ENCODE peak calls at places on chromosomes 16 and 17, in four cellular contexts. D, O, B and H are unnamed samples.
A peak's percentile ranks its signal among the peaks of the same experiment; 100 is the strongest.

GRCh38 chr17:36869856-36870617 is 67.2 kb upstream of the LHX1 start:
- DNase-seq in D (peak; percentile 64), B (no peak), O (no peak), H (no peak)

GRCh38 chr17:47948706-47949196 is 7.4 kb downstream of the PNPO start:
- DNase-seq in O (no peak), D (no peak), B (no peak), H (no peak)

GRCh38 chr16:20385844-20386832 is 18.4 kb downstream of the PDILT start:
- DNase-seq in D (peak; percentile 81), O (peak; percentile 32), B (no peak), H (no peak)

GRCh38 chr17:7477392-7478275 is 1.8 kb downstream of the ZBTB4 start:
- DNase-seq in B (peak; percentile 59), O (no peak), D (peak; percentile 24), H (peak; percentile 48)

GRCh38 chr16:50797456-50797855 is 55.6 kb downstream of the CYLD start:
- DNase-seq in B (no peak), O (no peak), D (no peak), H (no peak)

GRCh38 chr16:53022374-53022773 is 30.3 kb downstream of the CHD9NB start:
- DNase-seq in D (peak; percentile 87), B (no peak), O (peak; percentile 57), H (no peak)

GRCh38 chr17:71409712-71410111 is 711.1 kb upstream of the SOX9 start:
- DNase-seq in O (no peak), B (peak; percentile 75), D (no peak), H (peak; percentile 74)

GRCh38 chr17:47338026-47338425 is 14.3 kb downstream of the EFCAB13 start:
- DNase-seq in O (no peak), B (no peak), D (no peak), H (no peak)

GRCh38 chr16:87129771-87130170 is 187.4 kb downstream of the C16orf95 start:
- DNase-seq in D (no peak), B (no peak), O (peak; percentile 54), H (peak; percentile 17)

GRCh38 chr16:8720080-8720966 is 45.9 kb downstream of the ABAT start:
- DNase-seq in D (peak; percentile 76), B (no peak), O (peak; percentile 61), H (peak; percentile 9)

GRCh38 chr17:75325827-75326586 is 36.8 kb upstream of the SLC25A19 start:
- DNase-seq in B (no peak), O (no peak), D (no peak), H (peak; percentile 20)

GRCh38 chr16:57660715-57661463 is 7.2 kb upstream of the ADGRG3 start:
- DNase-seq in D (no peak), B (no peak), O (no peak), H (no peak)

GRCh38 chr17:76529224-76529642 is 8.3 kb downstream of the CYGB start:
- DNase-seq in B (no peak), D (no peak), O (no peak), H (peak; percentile 83)

GRCh38 chr16:78045865-78046581 is 23.7 kb downstream of the CLEC3A start:
- DNase-seq in D (peak; percentile 93), O (peak; percentile 85), B (no peak), H (peak; percentile 4)

GRCh38 chr17:57898487-57899311 is 48.9 kb upstream of the MRPS23 start:
- DNase-seq in O (no peak), B (no peak), D (peak; percentile 86), H (no peak)

GRCh38 chr17:74335529-74336062 is 9.6 kb downstream of the KIF19 start:
- DNase-seq in D (no peak), B (no peak), O (no peak), H (no peak)

GRCh38 chr17:74968361-74968780 is 4.2 kb downstream of the HID1 start:
- DNase-seq in B (no peak), O (no peak), D (no peak), H (no peak)

GRCh38 chr17:1963250-1963649 is 61.9 kb downstream of the RTN4RL1 start:
- DNase-seq in D (no peak), O (no peak), B (no peak), H (no peak)

GRCh38 chr17:75535119-75535537 is 9.6 kb downstream of the LLGL2 start:
- DNase-seq in O (no peak), D (no peak), B (no peak), H (no peak)

GRCh38 chr17:14474591-14474990 is 173.7 kb downstream of the HS3ST3B1 start:
- DNase-seq in O (no peak), B (no peak), D (no peak), H (no peak)

GRCh38 chr17:46785696-46786095 is 32.8 kb downstream of the WNT3 start:
- DNase-seq in D (peak; percentile 59), O (peak; percentile 43), B (no peak), H (no peak)

GRCh38 chr16:67463059-67463458 is 17.9 kb downstream of the ATP6V0D1 start:
- DNase-seq in D (no peak), O (no peak), B (no peak), H (no peak)

GRCh38 chr17:75869282-75870141 is 8.9 kb downstream of the TRIM47 start:
- DNase-seq in D (peak; percentile 17), B (no peak), O (no peak), H (no peak)

GRCh38 chr16:85767569-85767968 is 16.7 kb upstream of the C16orf74 start:
- DNase-seq in O (no peak), B (peak; percentile 60), D (no peak), H (peak; percentile 46)

GRCh38 chr17:13209091-13209490 is 191.3 kb upstream of the ELAC2 start:
- DNase-seq in O (no peak), B (no peak), D (no peak), H (no peak)

GRCh38 chr17:36935681-36936454 is 1.4 kb upstream of the LHX1 start:
- DNase-seq in D (peak; percentile 84), B (no peak), O (no peak), H (no peak)

GRCh38 chr17:27296427-27296979 is 2.6 kb downstream of the WSB1 start:
- DNase-seq in O (no peak), D (no peak), B (peak; percentile 44), H (no peak)

GRCh38 chr17:50186661-50187402 is 14.6 kb downstream of the COL1A1 start:
- DNase-seq in B (no peak), D (no peak), O (no peak), H (no peak)

GRCh38 chr16:89373355-89374110 is 116.8 kb downstream of the ANKRD11 start:
- DNase-seq in B (peak; percentile 16), O (no peak), D (no peak), H (peak; percentile 67)

GRCh38 chr16:89376812-89377445 is 113.4 kb downstream of the ANKRD11 start:
- DNase-seq in D (no peak), B (no peak), O (no peak), H (no peak)

GRCh38 chr16:89374393-89374948 is 115.9 kb downstream of the ANKRD11 start:
- DNase-seq in D (peak; percentile 79), O (no peak), B (no peak), H (no peak)

GRCh38 chr16:89375686-89376085 is 114.7 kb downstream of the ANKRD11 start:
- DNase-seq in D (no peak), B (no peak), O (no peak), H (no peak)

GRCh38 chr16:89375021-89375420 is 115.3 kb downstream of the ANKRD11 start:
- DNase-seq in B (no peak), D (no peak), O (no peak), H (no peak)
- H3K4me3 ChIP-seq in B (no peak overlapping the region), D (no peak overlapping the region), O (no peak overlapping the region), H (no peak overlapping the region)

GRCh38 chr16:27974896-27975540 is 88.5 kb downstream of the GSG1L start:
- DNase-seq in B (no peak), O (no peak), D (no peak), H (no peak)
- H3K4me3 ChIP-seq in B (no peak overlapping the region), O (no peak overlapping the region), D (no peak overlapping the region), H (no peak overlapping the region)

GRCh38 chr16:75555213-75555706 is 792 bp downstream of the TMEM231 start:
- DNase-seq in D (peak; percentile 98), B (peak; percentile 47), O (peak; percentile 84), H (peak; percentile 72)
- H3K4me3 ChIP-seq in D (peak overlapping the region; percentile 73), B (peak overlapping the region; percentile 73), O (peak overlapping the region; percentile 79), H (peak overlapping the region; percentile 91)

GRCh38 chr17:63153488-63153887 is 187.5 kb downstream of the TANC2 start:
- DNase-seq in O (no peak), D (no peak), B (no peak), H (no peak)
- H3K4me3 ChIP-seq in O (no peak overlapping the region), D (no peak overlapping the region), B (no peak overlapping the region), H (no peak overlapping the region)

GRCh38 chr17:17849147-17849820 is 12.5 kb upstream of the SREBF1 start:
- DNase-seq in B (no peak), D (no peak), O (no peak), H (no peak)

GRCh38 chr17:17847726-17848125 is 10.9 kb upstream of the SREBF1 start:
- DNase-seq in O (no peak), B (no peak), D (no peak), H (no peak)

GRCh38 chr17:17847102-17847501 is 10.3 kb upstream of the SREBF1 start:
- DNase-seq in D (no peak), O (no peak), B (no peak), H (no peak)

GRCh38 chr17:17849863-17850373 is 13.1 kb upstream of the SREBF1 start:
- DNase-seq in O (no peak), D (peak; percentile 63), B (no peak), H (no peak)

DNA sequence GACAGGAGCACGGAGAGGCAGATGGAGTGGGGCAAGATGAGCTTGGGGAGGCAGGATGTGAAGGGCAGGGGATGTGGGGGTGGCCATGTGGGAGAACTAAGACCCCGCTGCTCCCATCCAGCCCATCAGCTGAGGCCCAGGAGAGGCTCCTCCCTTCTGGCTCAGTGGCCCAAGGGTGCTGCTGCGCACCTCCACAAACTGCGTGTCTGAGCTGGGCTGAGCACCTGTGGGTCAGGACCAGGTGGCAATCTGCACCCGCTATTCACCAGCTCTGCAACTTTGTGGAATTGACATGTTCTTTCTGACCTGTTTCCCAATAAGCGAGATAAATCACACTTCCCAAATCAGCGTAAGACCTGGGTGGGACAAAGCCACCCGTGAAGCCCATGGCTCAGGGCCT is 11.5 kb upstream of the SREBF1 start:
- DNase-seq in O (no peak), D (no peak), B (no peak), H (no peak)
- H3K4me3 ChIP-seq in O (no peak overlapping the region), D (no peak overlapping the region), B (no peak overlapping the region), H (no peak overlapping the region)